ENCODE peak calls at places on chromosomes 2 and 18, in eight cellular contexts. L, W, I, T, U, E, H and D are unnamed samples.

GRCh38 chr18:57542801-57543427 is 43.6 kb downstream of the FECH start:
- DNase-seq in E (no peak), I (peak; percentile 46), T (peak; percentile 21), H (no peak), L (no peak), U (no peak), W (peak; percentile 76), D (peak; percentile 65)

GRCh38 chr2:124804014-124804940 is 779.2 kb downstream of the CNTNAP5 start:
- DNase-seq in W (peak; percentile 6), L (peak; percentile 4), I (peak; percentile 9), H (no peak), E (no peak), U (no peak), T (no peak), D (peak; percentile 85)

GRCh38 chr2:32008811-32009478 is 1.9 kb downstream of the MEMO1 start:
- DNase-seq in W (peak; percentile 36), T (no peak), I (peak; percentile 48), U (peak; percentile 8), E (no peak), H (peak; percentile 26), L (peak; percentile 6), D (peak; percentile 59)

GRCh38 chr2:152468832-152469692 is 134.1 kb downstream of the FMNL2 start:
- DNase-seq in H (peak; percentile 47), T (peak; percentile 49), U (no peak), W (no peak), L (peak; percentile 11), E (no peak), I (no peak), D (no peak)

GRCh38 chr2:88865801-88866353 is 174.4 kb downstream of the RPIA start:
- DNase-seq in E (no peak), U (no peak), T (no peak), I (no peak), L (no peak), W (no peak), H (no peak), D (no peak)

GRCh38 chr2:220394433-220394832 is 767.0 kb downstream of the SLC4A3 start:
- DNase-seq in L (no peak), E (no peak), I (peak; percentile 32), W (no peak), H (peak; percentile 57), T (peak; percentile 43), U (no peak), D (peak; percentile 5)

GRCh38 chr2:24579053-24579803 is 88.2 kb downstream of the NCOA1 start:
- DNase-seq in I (no peak), E (no peak), W (no peak), L (no peak), T (no peak), U (no peak), H (no peak), D (no peak)

GRCh38 chr2:157894694-157895450 is 18.7 kb upstream of the ACVR1 start:
- DNase-seq in U (no peak), L (no peak), H (peak; percentile 78), E (no peak), I (peak; percentile 65), W (peak; percentile 72), T (peak; percentile 20), D (no peak)

GRCh38 chr18:48181857-48182430 is 227.2 kb downstream of the ZBTB7C start:
- DNase-seq in U (no peak), E (no peak), H (no peak), L (no peak), T (no peak), W (no peak), I (no peak), D (no peak)

GRCh38 chr2:156396126-156396525 is 40.1 kb upstream of the GPD2 start:
- DNase-seq in L (no peak), H (no peak), E (no peak), W (no peak), U (no peak), I (no peak), T (no peak), D (no peak)

GRCh38 chr2:193469251-193469650 is 1274.5 kb upstream of the TMEFF2 start:
- DNase-seq in L (no peak), W (no peak), U (no peak), E (no peak), T (no peak), H (no peak), I (no peak), D (peak; percentile 13)

GRCh38 chr18:80253871-80254492 is 6.7 kb upstream of the PARD6G start:
- DNase-seq in E (no peak), I (no peak), H (no peak), L (no peak), U (no peak), W (peak; percentile 3), T (no peak), D (no peak)

GRCh38 chr2:211237586-211237985 is 681.2 kb downstream of the CPS1 start:
- DNase-seq in T (no peak), E (no peak), L (no peak), W (no peak), I (no peak), H (no peak), U (no peak), D (no peak)

GRCh38 chr2:179790235-179790895 is 71.0 kb downstream of the ZNF385B start:
- DNase-seq in I (no peak), T (no peak), E (no peak), U (no peak), H (no peak), W (no peak), L (no peak), D (no peak)

GRCh38 chr18:43129946-43130523 is 14.6 kb upstream of the RIT2 start:
- DNase-seq in W (peak; percentile 12), U (no peak), E (no peak), I (no peak), L (peak; percentile 63), T (peak; percentile 3), H (peak; percentile 13), D (no peak)

GRCh38 chr2:18436408-18437077 is 123.9 kb downstream of the RDH14 start:
- DNase-seq in I (no peak), H (peak; percentile 62), U (no peak), L (no peak), E (no peak), W (no peak), T (peak; percentile 44), D (no peak)

GRCh38 chr2:112869258-112869842 is 32.8 kb upstream of the IL1B start:
- DNase-seq in W (peak; percentile 67), E (peak; percentile 87), L (peak; percentile 41), U (peak; percentile 6), I (peak; percentile 82), T (no peak), H (peak; percentile 92), D (peak; percentile 55)

GRCh38 chr18:10122116-10122515 is 208.3 kb downstream of the VAPA start:
- DNase-seq in I (peak; percentile 88), H (peak; percentile 92), U (no peak), L (peak; percentile 51), T (peak; percentile 79), E (no peak), W (peak; percentile 83), D (peak; percentile 52)

GRCh38 chr2:85765081-85765731 is 11.4 kb downstream of the ATOH8 start:
- DNase-seq in L (peak; percentile 61), H (no peak), I (no peak), T (no peak), U (no peak), W (no peak), E (no peak), D (peak; percentile 80)

GRCh38 chr2:215941726-215942125 is 71.6 kb downstream of the MREG start:
- DNase-seq in L (no peak), T (no peak), H (no peak), U (no peak), W (no peak), E (no peak), I (no peak), D (no peak)

GRCh38 chr2:15749460-15750432 is 158.1 kb downstream of the DDX1 start:
- DNase-seq in I (no peak), T (no peak), E (no peak), L (no peak), W (no peak), U (no peak), H (peak; percentile 17), D (no peak)

GRCh38 chr2:239948100-239948881 is 76.9 kb downstream of the NDUFA10 start:
- DNase-seq in I (no peak), T (no peak), H (no peak), W (no peak), U (no peak), E (no peak), L (no peak), D (no peak)

GRCh38 chr2:223692227-223692947 is 90.2 kb upstream of the SCG2 start:
- DNase-seq in I (peak; percentile 41), L (no peak), H (peak; percentile 34), E (no peak), T (peak; percentile 65), W (peak; percentile 78), U (no peak), D (peak; percentile 85)

GRCh38 chr18:67876866-67877265 is 360.3 kb upstream of the DSEL start:
- DNase-seq in U (no peak), W (no peak), T (no peak), E (no peak), H (no peak), I (no peak), L (no peak), D (no peak)

GRCh38 chr2:234410526-234410925 is 86.4 kb downstream of the ARL4C start:
- DNase-seq in U (no peak), L (no peak), E (no peak), H (no peak), I (no peak), T (no peak), W (no peak), D (no peak)

GRCh38 chr2:230990131-230990898 is 5.6 kb upstream of the SPATA3 start:
- DNase-seq in H (no peak), L (no peak), T (no peak), I (no peak), E (no peak), U (no peak), W (no peak), D (no peak)